ENCODE peak calls at places on chromosomes 12 and 14, in ten cellular contexts. One of them, this sample, is unnamed.

GRCh38 chr14:99080306-99080705 is 191.7 kb downstream of the BCL11B start:
- DNase-seq in PC-9: no peak
- DNase-seq in bronchial epithelial cell: no peak
- DNase-seq in upper lobe of left lung: no peak
- DNase-seq in cardiac muscle cell: no peak
- DNase-seq in colonic mucosa: no peak
- DNase-seq in fibroblast of villous mesenchyme: no peak
- DNase-seq in AG10803: no peak
- DNase-seq in cardiac fibroblast: no peak
- DNase-seq in B cell: no peak
- DNase-seq in this sample: no peak

GRCh38 chr12:47947273-47947672 is 16.1 kb upstream of the TMEM106C start:
- DNase-seq in colonic mucosa: no peak
- DNase-seq in PC-9: no peak
- DNase-seq in cardiac fibroblast: no peak
- DNase-seq in B cell: no peak
- DNase-seq in fibroblast of villous mesenchyme: peak; percentile 30
- DNase-seq in AG10803: no peak
- DNase-seq in bronchial epithelial cell: no peak
- DNase-seq in cardiac muscle cell: no peak
- DNase-seq in upper lobe of left lung: no peak
- DNase-seq in this sample: no peak

GRCh38 chr14:73491256-73491976 is 683 bp downstream of the RIOX1 start:
- DNase-seq in fibroblast of villous mesenchyme: peak; percentile 73
- DNase-seq in PC-9: peak; percentile 75
- DNase-seq in upper lobe of left lung: peak; percentile 93
- DNase-seq in AG10803: peak; percentile 49
- DNase-seq in cardiac fibroblast: peak; percentile 60
- DNase-seq in B cell: peak; percentile 43
- DNase-seq in bronchial epithelial cell: peak; percentile 64
- DNase-seq in colonic mucosa: peak; percentile 80
- DNase-seq in cardiac muscle cell: peak; percentile 75
- DNase-seq in this sample: peak; percentile 86

GRCh38 chr12:116855744-116856470 is 25.3 kb downstream of the HRK start:
- DNase-seq in bronchial epithelial cell: no peak
- DNase-seq in B cell: no peak
- DNase-seq in upper lobe of left lung: no peak
- DNase-seq in cardiac muscle cell: no peak
- DNase-seq in fibroblast of villous mesenchyme: no peak
- DNase-seq in PC-9: peak; percentile 59
- DNase-seq in AG10803: no peak
- DNase-seq in cardiac fibroblast: no peak
- DNase-seq in colonic mucosa: peak; percentile 82
- DNase-seq in this sample: no peak

GRCh38 chr12:75641031-75641780 is 129.8 kb upstream of the KRR1 start:
- DNase-seq in bronchial epithelial cell: peak; percentile 92
- DNase-seq in B cell: peak; percentile 51
- DNase-seq in upper lobe of left lung: no peak
- DNase-seq in fibroblast of villous mesenchyme: peak; percentile 64
- DNase-seq in cardiac fibroblast: peak; percentile 94
- DNase-seq in cardiac muscle cell: no peak
- DNase-seq in colonic mucosa: no peak
- DNase-seq in PC-9: no peak
- DNase-seq in AG10803: peak; percentile 91
- DNase-seq in this sample: peak; percentile 70

GRCh38 chr12:20089077-20089476 is 279.3 kb upstream of the PDE3A start:
- DNase-seq in AG10803: no peak
- DNase-seq in B cell: no peak
- DNase-seq in upper lobe of left lung: no peak
- DNase-seq in PC-9: no peak
- DNase-seq in cardiac fibroblast: no peak
- DNase-seq in fibroblast of villous mesenchyme: peak; percentile 6
- DNase-seq in colonic mucosa: no peak
- DNase-seq in bronchial epithelial cell: no peak
- DNase-seq in cardiac muscle cell: no peak
- DNase-seq in this sample: no peak

GRCh38 chr12:124683330-124683662 is 115.9 kb upstream of the NCOR2 start:
- DNase-seq in AG10803: no peak
- DNase-seq in B cell: no peak
- DNase-seq in bronchial epithelial cell: peak; percentile 82
- DNase-seq in colonic mucosa: peak; percentile 49
- DNase-seq in fibroblast of villous mesenchyme: peak; percentile 53
- DNase-seq in upper lobe of left lung: no peak
- DNase-seq in cardiac fibroblast: no peak
- DNase-seq in PC-9: peak; percentile 92
- DNase-seq in cardiac muscle cell: no peak
- DNase-seq in this sample: no peak

GRCh38 chr12:5887758-5888157 is 57.3 kb downstream of the ANO2 start:
- DNase-seq in B cell: no peak
- DNase-seq in cardiac muscle cell: no peak
- DNase-seq in PC-9: no peak
- DNase-seq in AG10803: no peak
- DNase-seq in bronchial epithelial cell: no peak
- DNase-seq in fibroblast of villous mesenchyme: no peak
- DNase-seq in upper lobe of left lung: no peak
- DNase-seq in cardiac fibroblast: no peak
- DNase-seq in colonic mucosa: no peak
- DNase-seq in this sample: no peak

GRCh38 chr14:104824353-104824997 is 23.6 kb downstream of the ZBTB42 start:
- DNase-seq in AG10803: no peak
- DNase-seq in cardiac muscle cell: no peak
- DNase-seq in B cell: no peak
- DNase-seq in upper lobe of left lung: no peak
- DNase-seq in cardiac fibroblast: no peak
- DNase-seq in PC-9: no peak
- DNase-seq in colonic mucosa: no peak
- DNase-seq in bronchial epithelial cell: no peak
- DNase-seq in fibroblast of villous mesenchyme: no peak
- DNase-seq in this sample: no peak

GRCh38 chr12:42130670-42131402 is 13.8 kb downstream of the GXYLT1 start:
- DNase-seq in fibroblast of villous mesenchyme: peak; percentile 63
- DNase-seq in upper lobe of left lung: no peak
- DNase-seq in cardiac fibroblast: peak; percentile 82
- DNase-seq in cardiac muscle cell: no peak
- DNase-seq in PC-9: peak; percentile 62
- DNase-seq in B cell: no peak
- DNase-seq in colonic mucosa: no peak
- DNase-seq in bronchial epithelial cell: peak; percentile 74
- DNase-seq in AG10803: peak; percentile 58
- DNase-seq in this sample: no peak

GRCh38 chr12:56601503-56601902 is 28.6 kb downstream of the BAZ2A start:
- DNase-seq in colonic mucosa: peak; percentile 26
- DNase-seq in upper lobe of left lung: no peak
- DNase-seq in PC-9: no peak
- DNase-seq in AG10803: no peak
- DNase-seq in fibroblast of villous mesenchyme: no peak
- DNase-seq in bronchial epithelial cell: no peak
- DNase-seq in cardiac fibroblast: no peak
- DNase-seq in B cell: peak; percentile 47
- DNase-seq in cardiac muscle cell: peak; percentile 35
- DNase-seq in this sample: peak; percentile 42

GRCh38 chr12:89960607-89961394 is 252.2 kb upstream of the ATP2B1 start:
- DNase-seq in fibroblast of villous mesenchyme: peak; percentile 23
- DNase-seq in cardiac fibroblast: peak; percentile 73
- DNase-seq in upper lobe of left lung: no peak
- DNase-seq in bronchial epithelial cell: peak; percentile 89
- DNase-seq in PC-9: peak; percentile 38
- DNase-seq in B cell: no peak
- DNase-seq in cardiac muscle cell: no peak
- DNase-seq in colonic mucosa: peak; percentile 92
- DNase-seq in AG10803: no peak
- DNase-seq in this sample: no peak

GRCh38 chr14:91061309-91061887 is 957 bp upstream of the RPS6KA5 start:
- DNase-seq in cardiac fibroblast: no peak
- DNase-seq in AG10803: no peak
- DNase-seq in colonic mucosa: no peak
- DNase-seq in bronchial epithelial cell: no peak
- DNase-seq in cardiac muscle cell: peak; percentile 25
- DNase-seq in fibroblast of villous mesenchyme: no peak
- DNase-seq in B cell: no peak
- DNase-seq in upper lobe of left lung: no peak
- DNase-seq in PC-9: no peak
- DNase-seq in this sample: no peak

GRCh38 chr12:51519755-51520154 is 71.3 kb upstream of the SCN8A start:
- DNase-seq in cardiac fibroblast: no peak
- DNase-seq in upper lobe of left lung: no peak
- DNase-seq in AG10803: no peak
- DNase-seq in fibroblast of villous mesenchyme: no peak
- DNase-seq in B cell: no peak
- DNase-seq in colonic mucosa: no peak
- DNase-seq in PC-9: no peak
- DNase-seq in bronchial epithelial cell: no peak
- DNase-seq in cardiac muscle cell: no peak
- DNase-seq in this sample: no peak

DNA sequence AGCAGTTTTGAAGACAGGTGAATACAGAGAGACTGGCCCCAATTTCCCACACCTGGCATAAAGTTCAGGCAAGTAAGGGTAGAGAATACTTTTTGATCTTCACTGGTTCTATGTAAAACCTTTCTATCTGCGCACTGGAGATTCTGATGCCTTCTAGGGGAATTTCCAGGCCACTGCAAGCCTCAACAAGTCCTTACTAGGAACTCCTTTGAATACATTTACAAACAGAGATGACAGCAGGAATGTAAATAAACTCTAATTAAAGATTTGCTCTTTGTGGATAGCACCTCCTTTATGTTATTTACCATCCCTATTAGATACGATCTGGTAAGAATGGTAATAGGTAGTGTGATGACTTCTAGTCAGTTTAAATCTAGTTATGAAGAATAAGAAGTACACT is 69.2 kb downstream of the NTN4 start:
- DNase-seq in fibroblast of villous mesenchyme: peak; percentile 25
- DNase-seq in colonic mucosa: no peak
- DNase-seq in cardiac muscle cell: no peak
- DNase-seq in bronchial epithelial cell: peak; percentile 91
- DNase-seq in B cell: no peak
- DNase-seq in PC-9: no peak
- DNase-seq in cardiac fibroblast: no peak
- DNase-seq in AG10803: peak; percentile 16
- DNase-seq in upper lobe of left lung: no peak
- DNase-seq in this sample: no peak
- TF ChIP-seq CTCF in fibroblast of villous mesenchyme: peak; percentile 19
- TF ChIP-seq CTCF in colonic mucosa: no peak
- TF ChIP-seq CTCF in cardiac muscle cell: no peak
- TF ChIP-seq CTCF in bronchial epithelial cell: no peak
- TF ChIP-seq CTCF in B cell: no peak
- TF ChIP-seq CTCF in PC-9: no peak
- TF ChIP-seq CTCF in cardiac fibroblast: no peak
- TF ChIP-seq CTCF in AG10803: peak; percentile 31
- TF ChIP-seq CTCF in upper lobe of left lung: no peak
- TF ChIP-seq CTCF in this sample: no peak

GRCh38 chr14:68373124-68373646 is 419.7 kb downstream of the ZFP36L1 start:
- DNase-seq in PC-9: no peak
- DNase-seq in upper lobe of left lung: no peak
- DNase-seq in colonic mucosa: no peak
- DNase-seq in cardiac fibroblast: no peak
- DNase-seq in fibroblast of villous mesenchyme: no peak
- DNase-seq in B cell: no peak
- DNase-seq in bronchial epithelial cell: no peak
- DNase-seq in cardiac muscle cell: no peak
- DNase-seq in AG10803: no peak
- DNase-seq in this sample: no peak

GRCh38 chr14:68375371-68375770 is 417.5 kb downstream of the ZFP36L1 start:
- DNase-seq in cardiac fibroblast: no peak
- DNase-seq in AG10803: no peak
- DNase-seq in cardiac muscle cell: no peak
- DNase-seq in B cell: no peak
- DNase-seq in PC-9: no peak
- DNase-seq in fibroblast of villous mesenchyme: no peak
- DNase-seq in bronchial epithelial cell: no peak
- DNase-seq in colonic mucosa: no peak
- DNase-seq in upper lobe of left lung: no peak
- DNase-seq in this sample: no peak

GRCh38 chr14:68372363-68372762 is 420.5 kb downstream of the ZFP36L1 start:
- DNase-seq in cardiac muscle cell: no peak
- DNase-seq in colonic mucosa: no peak
- DNase-seq in AG10803: no peak
- DNase-seq in fibroblast of villous mesenchyme: no peak
- DNase-seq in bronchial epithelial cell: no peak
- DNase-seq in B cell: no peak
- DNase-seq in cardiac fibroblast: no peak
- DNase-seq in upper lobe of left lung: no peak
- DNase-seq in PC-9: no peak
- DNase-seq in this sample: no peak

GRCh38 chr14:68374682-68375081 is 418.2 kb downstream of the ZFP36L1 start:
- DNase-seq in AG10803: no peak
- DNase-seq in colonic mucosa: no peak
- DNase-seq in fibroblast of villous mesenchyme: no peak
- DNase-seq in cardiac muscle cell: no peak
- DNase-seq in cardiac fibroblast: no peak
- DNase-seq in PC-9: no peak
- DNase-seq in bronchial epithelial cell: no peak
- DNase-seq in upper lobe of left lung: no peak
- DNase-seq in B cell: no peak
- DNase-seq in this sample: no peak

GRCh38 chr14:68373847-68374582 is 418.9 kb downstream of the ZFP36L1 start:
- DNase-seq in colonic mucosa: no peak
- DNase-seq in upper lobe of left lung: no peak
- DNase-seq in AG10803: no peak
- DNase-seq in cardiac muscle cell: no peak
- DNase-seq in fibroblast of villous mesenchyme: no peak
- DNase-seq in B cell: no peak
- DNase-seq in bronchial epithelial cell: no peak
- DNase-seq in PC-9: no peak
- DNase-seq in cardiac fibroblast: no peak
- DNase-seq in this sample: no peak
- TF ChIP-seq CTCF in colonic mucosa: no peak
- TF ChIP-seq CTCF in upper lobe of left lung: no peak
- TF ChIP-seq CTCF in AG10803: no peak
- TF ChIP-seq CTCF in cardiac muscle cell: no peak
- TF ChIP-seq CTCF in fibroblast of villous mesenchyme: no peak
- TF ChIP-seq CTCF in B cell: no peak
- TF ChIP-seq CTCF in bronchial epithelial cell: no peak
- TF ChIP-seq CTCF in PC-9: no peak
- TF ChIP-seq CTCF in cardiac fibroblast: no peak
- TF ChIP-seq CTCF in this sample: no peak

DNA sequence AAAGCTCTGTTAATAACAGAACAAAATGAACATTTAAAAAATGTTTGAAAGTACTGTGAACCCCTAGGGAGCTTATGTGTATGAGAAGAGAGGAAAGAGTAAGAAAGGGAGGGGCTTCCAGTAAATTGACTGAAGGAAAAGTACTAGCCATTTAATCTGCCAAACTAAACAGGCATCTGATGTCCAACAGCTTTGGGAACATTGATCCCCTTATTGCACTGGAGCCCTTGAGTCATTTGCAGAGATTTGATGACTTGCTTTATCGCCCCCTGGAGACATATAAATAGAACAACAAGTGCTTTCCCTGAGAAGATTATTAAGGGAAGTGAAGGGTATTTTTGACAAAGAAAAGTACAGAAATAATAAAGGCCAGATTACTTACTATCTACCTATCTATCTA is 319.3 kb upstream of the NOVA1 start:
- DNase-seq in PC-9: no peak
- DNase-seq in colonic mucosa: no peak
- DNase-seq in AG10803: peak; percentile 53
- DNase-seq in bronchial epithelial cell: peak; percentile 40
- DNase-seq in cardiac muscle cell: peak; percentile 24
- DNase-seq in fibroblast of villous mesenchyme: peak; percentile 54
- DNase-seq in cardiac fibroblast: peak; percentile 68
- DNase-seq in upper lobe of left lung: no peak
- DNase-seq in B cell: no peak
- DNase-seq in this sample: no peak
- TF ChIP-seq CTCF in PC-9: peak; percentile 23
- TF ChIP-seq CTCF in colonic mucosa: peak; percentile 22
- TF ChIP-seq CTCF in AG10803: peak; percentile 75
- TF ChIP-seq CTCF in bronchial epithelial cell: peak; percentile 48
- TF ChIP-seq CTCF in cardiac muscle cell: peak; percentile 58
- TF ChIP-seq CTCF in fibroblast of villous mesenchyme: peak; percentile 59
- TF ChIP-seq CTCF in cardiac fibroblast: peak; percentile 30
- TF ChIP-seq CTCF in upper lobe of left lung: peak; percentile 16
- TF ChIP-seq CTCF in B cell: no peak
- TF ChIP-seq CTCF in this sample: no peak

GRCh38 chr12:109389146-109389545 is 41.4 kb downstream of the MYO1H start:
- DNase-seq in bronchial epithelial cell: no peak
- DNase-seq in fibroblast of villous mesenchyme: no peak
- DNase-seq in cardiac fibroblast: no peak
- DNase-seq in B cell: no peak
- DNase-seq in PC-9: no peak
- DNase-seq in upper lobe of left lung: no peak
- DNase-seq in colonic mucosa: no peak
- DNase-seq in AG10803: no peak
- DNase-seq in cardiac muscle cell: no peak
- DNase-seq in this sample: no peak
- TF ChIP-seq CTCF in bronchial epithelial cell: no peak
- TF ChIP-seq CTCF in fibroblast of villous mesenchyme: no peak
- TF ChIP-seq CTCF in cardiac fibroblast: no peak
- TF ChIP-seq CTCF in B cell: no peak
- TF ChIP-seq CTCF in PC-9: no peak
- TF ChIP-seq CTCF in upper lobe of left lung: no peak
- TF ChIP-seq CTCF in colonic mucosa: no peak
- TF ChIP-seq CTCF in AG10803: no peak
- TF ChIP-seq CTCF in cardiac muscle cell: no peak
- TF ChIP-seq CTCF in this sample: no peak